ENCODE peak calls at places on chromosomes 6 and 20, in five cellular contexts. H is colonic mucosa; K is tibial artery; E is testis; I is CD8-positive, alpha-beta T cell. J is an unnamed sample.

GRCh38 chr20:3616250-3616649 is 46.9 kb downstream of the GFRA4 start:
- DNase-seq in K (no peak), I (no peak), H (no peak), E (no peak), J (no peak)

GRCh38 chr6:75149696-75150095 is 56.2 kb downstream of the COL12A1 start:
- DNase-seq in K (no peak), I (no peak), H (no peak), E (no peak), J (no peak)

GRCh38 chr6:3291346-3291745 is 32.6 kb downstream of the PSMG4 start:
- DNase-seq in I (no peak), E (no peak), H (no peak), K (peak), J (no peak)

GRCh38 chr6:41427642-41428401 is 92.4 kb downstream of the NCR2 start:
- DNase-seq in E (peak), I (no peak), H (peak), K (no peak), J (no peak)

GRCh38 chr6:147382945-147383554 is 125.4 kb upstream of the SAMD5 start:
- DNase-seq in H (no peak), E (no peak), K (no peak), I (no peak), J (no peak)

GRCh38 chr6:46184114-46184513 is 13.3 kb upstream of the ENPP5 start:
- DNase-seq in E (no peak), H (no peak), I (no peak), K (no peak), J (peak)

GRCh38 chr20:58246346-58246745 is 17.9 kb upstream of the ANKRD60 start:
- DNase-seq in H (no peak), K (no peak), E (no peak), I (no peak), J (no peak)

GRCh38 chr20:10536531-10536930 is 101.4 kb downstream of the SLX4IP start:
- DNase-seq in H (no peak), E (no peak), I (no peak), K (no peak), J (no peak)

GRCh38 chr20:17662333-17663039 is 19.6 kb downstream of the RRBP1 start:
- DNase-seq in H (no peak), K (peak), E (no peak), I (no peak), J (no peak)

GRCh38 chr6:21587925-21588811 is 5.4 kb upstream of the SOX4 start:
- DNase-seq in H (peak), I (no peak), E (peak), K (peak), J (no peak)

GRCh38 chr6:81722503-81723223 is 29.8 kb downstream of the TENT5A start:
- DNase-seq in K (no peak), H (no peak), I (no peak), E (no peak), J (no peak)

GRCh38 chr6:20943036-20943627 is 408.9 kb downstream of the CDKAL1 start:
- DNase-seq in I (no peak), H (no peak), K (no peak), E (no peak), J (no peak)

GRCh38 chr6:7316658-7317533 is 3.9 kb upstream of the SSR1 start:
- DNase-seq in K (no peak), E (peak), I (no peak), H (no peak), J (no peak)

GRCh38 chr6:4294636-4295035 is 159.3 kb upstream of the ECI2 start:
- DNase-seq in I (no peak), H (no peak), E (no peak), K (no peak), J (no peak)

GRCh38 chr6:20061952-20062351 is 150.3 kb downstream of the MBOAT1 start:
- DNase-seq in E (no peak), K (no peak), I (no peak), H (no peak), J (no peak)

GRCh38 chr20:23608251-23608846 is 2.6 kb upstream of the CST9 start:
- DNase-seq in I (no peak), K (no peak), H (peak), E (no peak), J (no peak)

GRCh38 chr6:108127826-108128225 is 38.0 kb upstream of the NR2E1 start:
- DNase-seq in I (no peak), K (no peak), H (no peak), E (no peak), J (no peak)

GRCh38 chr6:125952764-125953501 is 3.6 kb upstream of the HINT3 start:
- DNase-seq in E (peak), I (no peak), K (no peak), H (no peak), J (no peak)

GRCh38 chr20:2822073-2822472 is 5.9 kb downstream of the TMEM239 start:
- DNase-seq in E (peak), K (no peak), I (peak), H (no peak), J (no peak)

GRCh38 chr20:58718121-58718563 is 25.5 kb downstream of the NPEPL1 start:
- DNase-seq in I (no peak), K (no peak), E (no peak), H (peak), J (no peak)

GRCh38 chr20:3239026-3239866 is at the start of gene SLC4A11:
- DNase-seq in E (peak), K (peak), H (peak), I (no peak), J (no peak)

GRCh38 chr6:137954253-137954652 is 87.2 kb downstream of the TNFAIP3 start:
- DNase-seq in H (no peak), K (no peak), I (no peak), E (no peak), J (no peak)

GRCh38 chr6:136582702-136583471 is 32.7 kb upstream of the MAP7 start:
- DNase-seq in I (no peak), E (no peak), H (no peak), K (no peak), J (peak)

GRCh38 chr6:120514544-120514943 is 819.7 kb downstream of the TBC1D32 start:
- DNase-seq in I (no peak), H (no peak), E (no peak), K (no peak), J (no peak)

GRCh38 chr6:161048636-161049035 is 57.1 kb downstream of the MAP3K4 start:
- DNase-seq in H (no peak), E (no peak), I (no peak), K (no peak), J (peak)

GRCh38 chr6:71291991-71292390 is 3.4 kb downstream of the OGFRL1 start:
- DNase-seq in I (no peak), K (no peak), H (no peak), E (no peak), J (no peak)

DNA sequence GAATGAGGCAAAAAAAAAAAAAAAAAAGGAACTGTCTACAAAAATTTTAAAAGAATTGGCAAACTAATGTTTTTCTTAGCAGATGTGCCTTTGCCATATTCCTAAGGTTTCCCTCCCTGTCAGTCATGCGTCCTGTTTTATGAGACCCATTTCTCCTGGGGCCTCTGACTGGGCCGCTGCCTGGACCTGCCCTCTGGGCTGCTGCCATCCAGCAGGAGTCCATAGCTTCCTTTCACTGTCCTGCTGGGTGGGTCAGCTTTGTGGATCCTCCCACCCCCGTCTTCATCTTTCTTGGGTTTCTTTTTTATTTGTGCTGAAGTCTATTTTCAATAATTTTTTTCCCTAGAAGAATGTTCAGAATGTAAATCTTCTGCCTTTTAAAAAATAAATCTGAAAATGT is 110.8 kb upstream of the SCP2D1 start:
- DNase-seq in K (peak), I (no peak), H (no peak), E (no peak), J (no peak)
- H3K4me3 ChIP-seq in K (no peak), I (no peak), H (no peak), E (no peak), J (no peak)

DNA sequence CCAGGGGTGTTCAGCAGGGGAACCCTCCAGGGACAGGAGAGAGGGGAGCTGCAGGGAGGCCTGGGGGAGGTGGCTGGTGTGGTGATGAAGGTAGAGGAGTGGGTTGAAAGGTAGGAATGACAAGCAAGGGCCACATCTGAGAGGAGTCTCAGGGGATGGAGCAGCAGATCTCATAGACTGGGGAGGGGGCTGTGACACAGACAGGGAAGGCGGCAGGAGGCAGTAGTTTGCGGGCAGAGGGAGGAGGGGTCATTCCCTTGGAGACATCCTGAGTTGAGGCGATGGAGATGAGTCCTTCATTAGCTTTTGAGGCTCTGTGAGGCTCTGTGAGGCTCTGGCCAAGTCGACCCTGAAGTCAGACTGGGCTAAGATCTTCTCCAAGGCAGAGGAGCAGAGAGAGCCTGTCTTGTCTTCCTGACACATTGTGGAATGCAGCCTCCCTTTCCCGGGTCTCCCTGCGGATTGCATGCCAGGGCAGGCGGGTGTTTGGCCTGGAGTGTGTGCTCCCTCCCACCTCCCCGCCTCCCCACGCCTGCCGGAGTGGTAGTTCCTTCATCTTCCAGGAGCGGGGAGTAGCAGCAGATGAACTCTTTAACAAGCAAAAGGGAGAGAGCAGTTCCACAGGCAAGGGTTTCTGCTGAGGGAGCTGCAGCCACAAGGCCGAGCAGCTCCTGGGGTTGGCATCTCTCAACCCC is 34.3 kb upstream of the MLN start:
- DNase-seq in K (no peak), E (peak), I (no peak), H (no peak), J (no peak)
- TF ChIP-seq CTCF in K (no peak), E (no peak), I (no peak), H (no peak), J (no peak)

GRCh38 chr6:158418501-158418900 is 106.2 kb downstream of the TULP4 start:
- DNase-seq in I (no peak), H (no peak), E (no peak), K (no peak), J (no peak)

GRCh38 chr6:158416841-158417759 is 104.8 kb downstream of the TULP4 start:
- DNase-seq in E (no peak), H (no peak), K (no peak), I (no peak), J (no peak)

GRCh38 chr6:158417760-158418098 is 105.5 kb downstream of the TULP4 start:
- DNase-seq in H (no peak), K (no peak), I (no peak), E (no peak), J (peak)

GRCh38 chr6:158419339-158419909 is 107.2 kb downstream of the TULP4 start:
- DNase-seq in K (no peak), I (no peak), H (no peak), E (no peak), J (no peak)

DNA sequence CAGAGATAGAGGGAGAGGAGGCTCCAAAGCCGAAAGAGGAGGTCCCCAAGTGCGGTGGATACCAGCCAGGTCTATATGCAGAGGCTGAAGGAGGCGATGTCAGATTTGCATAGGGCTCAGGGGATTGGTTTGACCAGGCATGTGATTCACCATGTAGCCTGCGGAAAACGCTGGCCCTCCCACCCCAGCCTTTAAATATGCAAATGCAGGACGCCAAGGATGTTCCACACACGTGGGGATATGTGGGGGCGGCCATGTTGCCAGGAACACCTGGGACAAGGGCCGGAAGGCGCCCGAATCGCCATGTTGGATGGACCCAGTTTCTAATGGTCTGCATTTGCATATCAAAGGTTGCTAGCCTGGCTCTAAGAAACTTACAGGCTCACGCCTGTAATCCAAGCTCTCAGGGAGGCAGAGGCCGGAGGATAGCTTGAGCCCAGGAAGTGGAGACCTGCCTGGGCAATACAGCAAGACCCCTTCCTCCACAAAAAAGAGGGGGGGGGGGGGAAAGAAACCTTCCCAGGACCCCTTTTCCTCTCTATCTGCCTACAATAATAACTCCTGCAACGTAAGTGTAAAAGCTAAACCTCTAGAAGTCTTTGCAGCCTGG is 110.5 kb downstream of the TULP4 start:
- DNase-seq in H (no peak), I (no peak), E (peak), K (no peak), J (no peak)
- H3K4me3 ChIP-seq in H (no peak), I (no peak), E (no peak), K (no peak), J (no peak)

GRCh38 chr20:11651647-11652046 is 266.0 kb upstream of the BTBD3 start:
- DNase-seq in H (no peak), E (no peak), K (no peak), I (no peak), J (no peak)

GRCh38 chr20:11651138-11651537 is 266.6 kb upstream of the BTBD3 start:
- DNase-seq in H (no peak), E (no peak), K (no peak), I (no peak), J (no peak)

GRCh38 chr20:11652128-11652527 is 265.6 kb upstream of the BTBD3 start:
- DNase-seq in K (no peak), I (no peak), E (no peak), H (no peak), J (no peak)

DNA sequence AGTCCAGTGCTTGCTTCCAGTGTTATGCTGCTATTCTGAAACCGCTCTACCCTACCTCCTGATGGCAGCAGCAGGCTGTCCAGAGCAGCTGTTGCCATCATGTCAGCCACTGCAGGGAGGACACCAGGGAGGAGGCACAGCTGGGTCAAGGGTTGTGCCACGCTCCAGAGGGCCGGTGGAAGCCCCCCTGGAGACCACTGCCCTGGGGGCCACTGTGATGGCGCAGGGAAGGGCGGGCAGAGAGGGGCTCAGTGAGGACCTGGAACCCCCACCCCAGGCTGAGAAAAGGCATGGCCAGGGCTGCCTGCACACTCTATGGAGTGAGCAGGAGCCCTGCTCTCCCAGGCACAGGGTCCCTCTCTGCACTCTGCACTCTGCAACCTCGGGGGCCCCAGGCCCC is 271.3 kb upstream of the BTBD3 start:
- DNase-seq in E (no peak), H (no peak), K (no peak), I (no peak), J (no peak)
- TF ChIP-seq CTCF in E (no peak), H (no peak), K (no peak), I (no peak), J (no peak)

GRCh38 chr6:90219168-90219985 is 77.3 kb downstream of the BACH2 start:
- DNase-seq in K (no peak), E (peak), H (peak), I (no peak), J (peak)

GRCh38 chr6:90222008-90222407 is 74.6 kb downstream of the BACH2 start:
- DNase-seq in I (no peak), H (no peak), K (no peak), E (no peak), J (no peak)

GRCh38 chr6:90217621-90218496 is 78.8 kb downstream of the BACH2 start:
- DNase-seq in E (no peak), H (peak), K (no peak), I (no peak), J (no peak)

GRCh38 chr6:90221403-90221802 is 75.2 kb downstream of the BACH2 start:
- DNase-seq in E (no peak), I (no peak), H (no peak), K (no peak), J (no peak)

DNA sequence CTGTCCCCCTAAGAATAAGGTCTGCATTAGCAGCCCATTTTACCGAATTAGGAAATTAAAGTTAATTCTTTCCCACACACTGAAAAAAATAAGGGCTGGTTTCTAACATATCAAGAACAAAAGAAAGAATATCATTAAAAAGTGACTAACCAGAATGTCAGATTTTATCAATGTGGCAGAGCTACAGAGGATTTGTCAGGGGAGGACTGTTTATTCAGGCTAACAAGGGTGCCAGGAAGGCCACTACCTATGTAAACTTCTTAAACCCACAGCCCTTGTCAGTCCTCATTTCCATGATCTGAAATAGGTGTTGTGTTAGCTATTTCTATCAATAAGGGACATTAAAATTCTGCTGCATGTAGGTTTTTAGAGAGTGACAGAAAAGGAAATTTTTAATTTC is 76.4 kb downstream of the BACH2 start:
- DNase-seq in I (no peak), H (no peak), E (no peak), K (no peak), J (no peak)
- H3K4me3 ChIP-seq in I (no peak), H (no peak), E (no peak), K (no peak), J (no peak)